ENCODE peak calls at places on chromosomes 2 and 18, in five cellular contexts. E is H1, S is HepG2, U is NT2/D1, G is GM12878. M is an unnamed sample.

GRCh38 chr2:119431155-119431975 is at the start of gene TMEM37:
- DNase-seq in E (peak; percentile 50), S (peak; percentile 79), U (peak; percentile 78), G (peak; percentile 90), M (peak; percentile 85)

GRCh38 chr2:209523778-209524362 is 100.0 kb downstream of the MAP2 start:
- DNase-seq in E (no peak), S (no peak), U (no peak), G (no peak), M (no peak)

GRCh38 chr2:150167711-150168110 is 319.8 kb downstream of the RND3 start:
- DNase-seq in E (no peak), S (no peak), U (no peak), G (peak; percentile 30), M (no peak)

GRCh38 chr2:240145461-240145860 is 5.0 kb upstream of the OTOS start:
- DNase-seq in E (no peak), S (no peak), U (no peak), G (no peak), M (no peak)

GRCh38 chr2:113067681-113068080 is at the start of gene IL1F10:
- DNase-seq in E (no peak), S (no peak), U (no peak), G (no peak), M (no peak)

GRCh38 chr2:180524458-180524857 is 455.9 kb upstream of the UBE2E3 start:
- DNase-seq in E (no peak), S (no peak), U (peak; percentile 16), G (no peak), M (no peak)

GRCh38 chr18:47737198-47737830 is 193.1 kb downstream of the SMAD2 start:
- DNase-seq in E (no peak), S (no peak), U (no peak), G (no peak), M (no peak)

GRCh38 chr2:67516899-67517530 is 119.9 kb downstream of the ETAA1 start:
- DNase-seq in E (no peak), S (no peak), U (no peak), G (no peak), M (no peak)

GRCh38 chr2:101119431-101119830 is 31.8 kb downstream of the TBC1D8 start:
- DNase-seq in E (no peak), S (no peak), U (no peak), G (no peak), M (no peak)

GRCh38 chr2:55992465-55992864 is 68.9 kb upstream of the EFEMP1 start:
- DNase-seq in E (no peak), S (peak; percentile 35), U (no peak), G (no peak), M (no peak)

GRCh38 chr2:108364676-108365297 is 13.0 kb upstream of the SULT1C4 start:
- DNase-seq in E (no peak), S (peak; percentile 48), U (no peak), G (no peak), M (no peak)

GRCh38 chr18:55879331-55879730 is 291.3 kb upstream of the TCF4 start:
- DNase-seq in E (no peak), S (no peak), U (no peak), G (no peak), M (no peak)

GRCh38 chr18:33838084-33838483 is 260.1 kb downstream of the ASXL3 start:
- DNase-seq in E (no peak), S (no peak), U (no peak), G (no peak), M (no peak)

GRCh38 chr2:99389946-99390345 is 52.8 kb downstream of the EIF5B start:
- DNase-seq in E (no peak), S (no peak), U (no peak), G (no peak), M (no peak)

GRCh38 chr2:186309901-186310300 is 176.2 kb upstream of the ZC3H15 start:
- DNase-seq in E (no peak), S (no peak), U (no peak), G (no peak), M (no peak)

GRCh38 chr2:72378737-72379346 is 231.2 kb upstream of the CYP26B1 start:
- DNase-seq in E (no peak), S (no peak), U (peak; percentile 23), G (no peak), M (no peak)

GRCh38 chr2:98148968-98149697 is 62.2 kb downstream of the VWA3B start:
- DNase-seq in E (no peak), S (peak; percentile 71), U (no peak), G (no peak), M (no peak)
- TF ChIP-seq SUZ12 in E (no peak), S (no peak), U (no peak), G (no peak), M (no peak)

GRCh38 chr2:43594875-43595274 is 963 bp downstream of the THADA start:
- DNase-seq in E (no peak), S (no peak), U (no peak), G (no peak), M (no peak)

GRCh38 chr2:43595603-43596412 is at the start of gene THADA:
- DNase-seq in E (peak; percentile 97), S (peak; percentile 99), U (peak; percentile 99), G (peak; percentile 98), M (peak; percentile 98)

GRCh38 chr2:43592443-43592842 is 3.4 kb downstream of the THADA start:
- DNase-seq in E (no peak), S (no peak), U (no peak), G (no peak), M (no peak)

DNA sequence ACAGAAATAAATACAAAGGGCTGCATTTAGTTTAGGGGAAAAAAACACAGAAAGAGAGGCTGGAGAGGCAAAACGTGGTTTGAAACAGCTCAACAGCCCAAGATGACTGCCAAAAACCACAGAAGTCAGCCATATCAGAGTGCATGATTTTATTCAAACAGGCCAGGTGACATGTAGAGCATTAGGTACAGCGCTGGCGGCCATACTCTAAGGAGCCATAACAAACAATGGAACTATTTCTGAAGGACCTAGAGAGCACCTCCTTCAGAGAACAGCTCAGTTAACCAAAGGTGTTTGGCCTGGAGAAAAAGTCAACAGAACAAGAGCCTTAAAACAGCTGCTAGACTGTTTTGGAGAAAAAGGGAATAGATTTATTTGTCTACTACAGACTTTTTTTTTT is 2.6 kb downstream of the THADA start:
- DNase-seq in E (no peak), S (no peak), U (no peak), G (no peak), M (no peak)
- TF ChIP-seq SUZ12 in E (no peak), S (no peak), U (no peak), G (no peak), M (no peak)

GRCh38 chr2:3636586-3637310 is 21.3 kb upstream of the ALLC start:
- DNase-seq in E (no peak), S (no peak), U (no peak), G (no peak), M (no peak)
- TF ChIP-seq SUZ12 in E (no peak), S (no peak), U (no peak), G (no peak), M (no peak)

GRCh38 chr2:207311316-207312005 is 145.7 kb upstream of the KLF7 start:
- DNase-seq in E (no peak), S (peak; percentile 46), U (no peak), G (no peak), M (no peak)
- TF ChIP-seq SUZ12 in E (no peak), S (no peak), U (no peak), G (no peak), M (no peak)

DNA sequence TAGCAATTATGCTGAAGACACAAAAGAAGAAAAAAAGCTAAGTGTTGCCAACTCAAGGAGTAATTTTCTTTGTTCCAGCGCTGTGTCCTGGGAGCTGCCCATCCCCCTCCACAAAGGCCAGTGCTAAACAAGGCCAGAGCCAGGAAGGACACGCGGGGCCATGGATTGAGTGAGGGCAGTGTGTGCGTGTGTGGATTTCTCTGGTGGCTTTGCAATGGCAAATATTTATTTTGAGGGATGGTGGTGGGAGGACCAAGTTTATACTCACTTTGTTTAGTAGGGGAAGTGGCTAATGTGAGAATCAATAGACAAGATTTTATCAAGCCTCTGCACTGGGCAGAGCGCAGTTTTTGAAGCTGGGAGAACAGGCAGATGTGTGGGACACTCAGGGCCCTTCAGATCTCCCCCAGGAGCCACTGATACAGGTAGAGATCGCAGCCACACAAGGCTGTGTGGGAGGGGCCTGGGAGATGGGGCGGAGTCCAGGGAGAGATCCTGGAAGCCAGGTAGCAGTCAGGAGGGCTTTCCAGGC is 11.4 kb downstream of the AGAP1 start:
- DNase-seq in E (no peak), S (peak; percentile 85), U (no peak), G (no peak), M (no peak)
- TF ChIP-seq SUZ12 in E (no peak), S (no peak), U (no peak), G (no peak), M (no peak)

GRCh38 chr2:27638709-27639108 is 9.9 kb downstream of the GPN1 start:
- DNase-seq in E (no peak), S (no peak), U (no peak), G (no peak), M (no peak)
- TF ChIP-seq SUZ12 in E (no peak), S (no peak), U (no peak), G (no peak), M (no peak)

GRCh38 chr18:58668897-58669296 is 2.4 kb upstream of the MALT1 start:
- DNase-seq in E (no peak), S (peak; percentile 79), U (no peak), G (no peak), M (no peak)

GRCh38 chr18:58671122-58671940 is at the start of gene MALT1:
- DNase-seq in E (peak; percentile 62), S (peak; percentile 77), U (peak; percentile 60), G (peak; percentile 75), M (peak; percentile 88)

GRCh38 chr18:58668211-58668610 is 3.1 kb upstream of the MALT1 start:
- DNase-seq in E (no peak), S (no peak), U (no peak), G (no peak), M (no peak)

GRCh38 chr18:58670561-58671121 is 624 bp upstream of the MALT1 start:
- DNase-seq in E (no peak), S (no peak), U (no peak), G (no peak), M (no peak)

DNA sequence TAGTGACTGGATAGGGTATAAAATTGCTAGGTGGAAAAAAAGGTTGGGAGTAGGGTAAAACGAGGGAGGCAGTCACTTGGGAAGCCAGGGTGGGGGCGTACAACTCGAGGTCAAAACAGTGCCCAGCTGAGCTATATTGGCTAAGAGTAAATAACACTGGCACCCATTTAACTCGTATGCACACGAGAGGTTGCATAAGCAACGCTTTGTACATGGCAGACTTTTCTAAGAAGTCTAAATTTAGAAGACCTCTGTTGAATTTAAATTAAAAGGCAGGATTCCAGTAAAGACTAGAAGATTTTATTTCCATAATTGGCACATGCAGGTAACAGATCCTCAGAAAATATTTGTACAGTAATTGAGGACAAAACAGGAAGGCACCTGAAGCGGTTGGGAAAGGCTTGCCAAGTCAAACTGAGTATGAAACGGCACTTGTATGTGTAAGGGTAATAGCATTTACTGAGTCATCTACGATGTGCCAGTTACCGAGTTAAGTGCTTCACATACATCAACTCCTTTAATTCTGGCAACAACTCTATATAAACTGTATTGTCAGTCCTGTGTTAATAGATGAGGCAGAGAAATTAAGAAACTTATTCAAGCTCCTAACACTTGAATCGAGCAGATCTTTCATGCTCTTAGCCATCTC is 1.4 kb upstream of the MALT1 start:
- DNase-seq in E (no peak), S (peak; percentile 75), U (no peak), G (peak; percentile 31), M (no peak)
- TF ChIP-seq SUZ12 in E (no peak), S (no peak), U (no peak), G (no peak), M (no peak)